ENCODE peak calls at places on chromosomes 6 and 20, in five cellular contexts. Z is MM.1S, V is body of pancreas, H is heart right ventricle, K is upper lobe of right lung. U is an unnamed sample.
A peak's percentile ranks its signal among the peaks of the same experiment; 100 is the strongest.

GRCh38 chr6:3090013-3090412 is 21.7 kb downstream of the RIPK1 start:
- DNase-seq in K (no peak), H (no peak), Z (no peak), V (no peak), U (no peak)

GRCh38 chr6:113050010-113050893 is 703.1 kb downstream of the RFPL4B start:
- DNase-seq in V (no peak), K (no peak), H (no peak), Z (peak; percentile 8), U (no peak)

GRCh38 chr6:158849899-158850806 is 31.0 kb upstream of the EZR start:
- DNase-seq in Z (no peak), H (no peak), K (no peak), V (peak; percentile 66), U (no peak)

GRCh38 chr20:1813101-1813529 is 82.1 kb upstream of the SIRPA start:
- DNase-seq in K (no peak), Z (no peak), V (peak; percentile 64), H (peak; percentile 62), U (peak; percentile 52)

GRCh38 chr6:79671605-79672266 is 40.6 kb downstream of the SH3BGRL2 start:
- DNase-seq in Z (no peak), K (peak; percentile 86), V (peak; percentile 78), H (peak; percentile 15), U (peak; percentile 88)

GRCh38 chr20:10277616-10278015 is 59.0 kb downstream of the SNAP25 start:
- DNase-seq in V (no peak), K (no peak), Z (no peak), H (no peak), U (no peak)

GRCh38 chr6:130293800-130294199 is 71.0 kb upstream of the SAMD3 start:
- DNase-seq in H (no peak), Z (peak; percentile 55), V (peak; percentile 19), K (no peak), U (peak; percentile 59)

GRCh38 chr20:8305449-8305978 is 173.4 kb downstream of the PLCB1 start:
- DNase-seq in V (peak; percentile 71), Z (peak; percentile 92), K (peak; percentile 64), H (peak; percentile 9), U (peak; percentile 59)

GRCh38 chr6:79737172-79737571 is 106.0 kb downstream of the SH3BGRL2 start:
- DNase-seq in K (no peak), H (no peak), Z (no peak), V (no peak), U (peak; percentile 54)

GRCh38 chr6:79672631-79673065 is 41.5 kb downstream of the SH3BGRL2 start:
- DNase-seq in V (no peak), Z (peak; percentile 42), H (no peak), K (no peak), U (no peak)

GRCh38 chr20:11556410-11556809 is 361.3 kb upstream of the BTBD3 start:
- DNase-seq in V (no peak), H (no peak), K (no peak), Z (no peak), U (no peak)

GRCh38 chr6:6583836-6584235 is 4.7 kb upstream of the LY86 start:
- DNase-seq in H (no peak), V (no peak), K (no peak), Z (peak; percentile 36), U (no peak)

GRCh38 chr20:10065154-10065833 is 30.5 kb downstream of the ANKEF1 start:
- DNase-seq in K (no peak), V (no peak), Z (no peak), H (no peak), U (no peak)

GRCh38 chr6:10409766-10410209 is 5.1 kb downstream of the TFAP2A start:
- DNase-seq in K (no peak), Z (no peak), V (no peak), H (no peak), U (no peak)

GRCh38 chr6:167100241-167100674 is 22.6 kb upstream of the CCR6 start:
- DNase-seq in V (no peak), Z (no peak), H (no peak), K (no peak), U (no peak)

GRCh38 chr6:108363756-108364356 is 69.0 kb downstream of the AFG1L start:
- DNase-seq in H (no peak), K (no peak), V (no peak), Z (no peak), U (no peak)

GRCh38 chr20:38843346-38843745 is 37.8 kb downstream of the PPP1R16B start:
- DNase-seq in V (no peak), Z (no peak), K (no peak), H (no peak), U (no peak)

GRCh38 chr20:61263084-61263695 is 11.1 kb downstream of the CDH4 start:
- DNase-seq in K (no peak), V (no peak), Z (peak; percentile 11), H (no peak), U (peak; percentile 33)

GRCh38 chr6:117795234-117795633 is 111.8 kb upstream of the SLC35F1 start:
- DNase-seq in Z (no peak), V (no peak), H (no peak), K (no peak), U (no peak)

GRCh38 chr6:143806282-143807102 is 36.6 kb upstream of the LTV1 start:
- DNase-seq in K (no peak), H (no peak), Z (no peak), V (peak; percentile 49), U (no peak)

GRCh38 chr6:10258341-10258740 is 156.5 kb downstream of the TFAP2A start:
- DNase-seq in V (no peak), Z (no peak), K (no peak), H (no peak), U (no peak)

GRCh38 chr6:116111552-116112528 is 11.2 kb downstream of the NT5DC1 start:
- DNase-seq in K (no peak), H (no peak), Z (peak; percentile 36), V (peak; percentile 33), U (peak; percentile 45)

GRCh38 chr6:15526129-15526764 is 136.6 kb downstream of the DTNBP1 start:
- DNase-seq in Z (no peak), V (no peak), K (peak; percentile 17), H (no peak), U (no peak)

GRCh38 chr6:26286168-26286854 is 78.7 kb upstream of the BTN3A2 start:
- DNase-seq in H (peak; percentile 44), Z (peak; percentile 76), K (peak; percentile 70), V (peak; percentile 80), U (peak; percentile 84)

GRCh38 chr6:8705435-8706020 is 270.2 kb upstream of the SLC35B3 start:
- DNase-seq in K (no peak), H (no peak), Z (no peak), V (peak; percentile 44), U (no peak)

GRCh38 chr6:8710668-8711431 is 275.5 kb upstream of the SLC35B3 start:
- DNase-seq in K (no peak), V (no peak), Z (no peak), H (no peak), U (no peak)

GRCh38 chr6:8703059-8703458 is 267.7 kb upstream of the SLC35B3 start:
- DNase-seq in K (no peak), Z (no peak), H (no peak), V (no peak), U (no peak)

GRCh38 chr6:8707369-8707768 is 272.0 kb upstream of the SLC35B3 start:
- DNase-seq in H (no peak), Z (no peak), K (no peak), V (no peak), U (no peak)

GRCh38 chr6:8707956-8708772 is 272.8 kb upstream of the SLC35B3 start:
- DNase-seq in Z (peak; percentile 42), K (peak; percentile 59), V (peak; percentile 81), H (no peak), U (no peak)
- TF ChIP-seq CTCF in Z (peak; percentile 60), K (peak; percentile 43), V (peak; percentile 60), H (no peak), U (no peak)

DNA sequence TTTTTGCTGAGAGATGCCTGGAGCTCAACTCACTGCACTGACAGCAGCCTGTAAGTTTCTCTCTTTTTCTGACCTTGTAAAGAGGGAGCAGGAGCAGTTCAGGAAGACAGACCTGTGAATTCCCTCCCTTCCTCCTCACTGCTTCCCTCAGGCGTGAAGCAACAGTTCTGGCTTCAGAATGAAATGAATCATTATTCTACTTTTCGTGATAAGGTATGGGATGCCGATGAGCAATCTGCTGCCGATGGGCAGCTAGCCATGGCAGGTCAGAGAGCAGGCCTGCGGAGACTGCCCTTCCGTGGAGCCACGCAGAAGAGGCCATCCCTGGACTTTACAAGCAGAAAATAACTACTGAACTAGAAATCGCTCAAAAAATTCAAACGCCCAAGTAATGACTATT is 426.5 kb upstream of the RNF217 start:
- DNase-seq in H (no peak), Z (no peak), K (no peak), V (no peak), U (no peak)
- H3K36me3 ChIP-seq in H (no peaks in the 10 kb centered on the region), Z (no peaks in the 10 kb centered on the region), K (no peaks in the 10 kb centered on the region), V (no peaks in the 10 kb centered on the region), U (no peaks in the 10 kb centered on the region)

GRCh38 chr6:111805511-111806181 is 67.6 kb downstream of the FYN start:
- DNase-seq in Z (no peak), H (no peak), V (no peak), K (no peak), U (no peak)

GRCh38 chr6:111803384-111803783 is 69.9 kb downstream of the FYN start:
- DNase-seq in V (no peak), K (no peak), H (no peak), Z (peak; percentile 50), U (no peak)

GRCh38 chr6:111803804-111804203 is 69.4 kb downstream of the FYN start:
- DNase-seq in Z (no peak), V (no peak), K (no peak), H (no peak), U (no peak)

GRCh38 chr6:111802720-111803119 is 70.5 kb downstream of the FYN start:
- DNase-seq in K (no peak), V (no peak), H (no peak), Z (no peak), U (no peak)

DNA sequence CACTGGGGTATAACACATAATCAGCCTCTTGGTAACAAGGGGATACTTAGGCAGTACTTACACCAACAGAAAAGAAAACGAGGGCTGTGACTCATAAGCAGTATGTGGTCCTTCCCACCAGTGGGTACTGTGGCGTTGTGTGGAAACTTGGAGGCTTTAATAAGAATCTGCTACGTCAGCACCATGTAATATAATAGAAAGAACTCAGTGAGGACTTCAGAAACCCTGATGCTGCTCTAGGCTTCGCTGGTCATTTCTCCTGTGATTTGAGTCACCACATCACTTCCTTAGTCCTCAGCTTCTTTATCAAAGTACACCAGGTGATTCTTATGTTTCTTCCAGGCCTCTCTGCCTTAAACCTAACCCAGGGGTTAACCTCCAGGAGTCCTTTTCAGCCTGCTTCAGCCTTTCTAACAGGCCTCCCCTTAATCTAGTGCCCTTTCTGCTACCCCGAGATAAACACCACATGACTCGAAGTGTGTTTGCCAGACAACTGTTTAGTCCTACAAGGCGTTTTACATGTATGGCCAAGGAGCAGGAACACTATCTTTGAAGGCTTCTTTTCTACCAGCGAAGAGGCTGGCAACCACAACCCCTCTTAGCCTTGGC is 68.5 kb downstream of the FYN start:
- DNase-seq in H (no peak), V (peak; percentile 41), K (no peak), Z (peak; percentile 36), U (no peak)
- TF ChIP-seq CTCF in H (no peak), V (no peak), K (no peak), Z (no peak), U (no peak)

GRCh38 chr6:152432758-152433157 is 204.4 kb downstream of the SYNE1 start:
- DNase-seq in V (no peak), K (no peak), Z (no peak), H (no peak), U (no peak)
- H3K36me3 ChIP-seq in V (no peaks in the 10 kb centered on the region), K (no peaks in the 10 kb centered on the region), Z (no peaks in the 10 kb centered on the region), H (peaks cover 57% of the 10 kb centered on the region), U (no peaks in the 10 kb centered on the region)

U was measured in mucosa of descending colon.